ENCODE peak calls at places on chromosomes 11 and 22, in nine cellular contexts. One of them, this sample, is unnamed.
A peak's percentile ranks its signal among the peaks of the same experiment; 100 is the strongest.

GRCh38 chr11:130449996-130450419 is 1.6 kb downstream of the ADAMTS15 start:
- DNase-seq in hepatocyte: peak; percentile 85
- DNase-seq in GM23248: no peak
- DNase-seq in colonic mucosa: peak; percentile 86
- DNase-seq in OCI-LY7: no peak
- DNase-seq in H9: peak; percentile 94
- DNase-seq in spleen: no peak
- DNase-seq in cardiac muscle cell: peak; percentile 95
- DNase-seq in ovary: peak; percentile 48
- DNase-seq in this sample: no peak

GRCh38 chr11:69435161-69435990 is 46.1 kb upstream of the LINC01488 start:
- DNase-seq in hepatocyte: no peak
- DNase-seq in ovary: no peak
- DNase-seq in GM23248: no peak
- DNase-seq in cardiac muscle cell: no peak
- DNase-seq in H9: no peak
- DNase-seq in OCI-LY7: no peak
- DNase-seq in spleen: peak; percentile 53
- DNase-seq in colonic mucosa: no peak
- DNase-seq in this sample: no peak

GRCh38 chr11:19747634-19748280 is 35.1 kb downstream of the NAV2 start:
- DNase-seq in H9: no peak
- DNase-seq in colonic mucosa: no peak
- DNase-seq in spleen: no peak
- DNase-seq in cardiac muscle cell: no peak
- DNase-seq in ovary: no peak
- DNase-seq in OCI-LY7: no peak
- DNase-seq in GM23248: no peak
- DNase-seq in hepatocyte: no peak
- DNase-seq in this sample: no peak

GRCh38 chr22:40178417-40179409 is 988 bp downstream of the TNRC6B start:
- DNase-seq in H9: peak; percentile 37
- DNase-seq in hepatocyte: peak; percentile 54
- DNase-seq in GM23248: peak; percentile 71
- DNase-seq in cardiac muscle cell: peak; percentile 59
- DNase-seq in colonic mucosa: peak; percentile 71
- DNase-seq in ovary: no peak
- DNase-seq in spleen: peak; percentile 77
- DNase-seq in OCI-LY7: peak; percentile 70
- DNase-seq in this sample: peak; percentile 24

GRCh38 chr11:86758171-86758570 is 42.2 kb upstream of the PRSS23 start:
- DNase-seq in cardiac muscle cell: no peak
- DNase-seq in H9: no peak
- DNase-seq in GM23248: no peak
- DNase-seq in OCI-LY7: no peak
- DNase-seq in hepatocyte: no peak
- DNase-seq in ovary: no peak
- DNase-seq in spleen: no peak
- DNase-seq in colonic mucosa: no peak
- DNase-seq in this sample: no peak

GRCh38 chr11:82771781-82772180 is 38.1 kb upstream of the FAM181B start:
- DNase-seq in cardiac muscle cell: no peak
- DNase-seq in OCI-LY7: no peak
- DNase-seq in ovary: no peak
- DNase-seq in colonic mucosa: no peak
- DNase-seq in H9: no peak
- DNase-seq in spleen: no peak
- DNase-seq in GM23248: no peak
- DNase-seq in hepatocyte: no peak
- DNase-seq in this sample: no peak

GRCh38 chr11:16841984-16842383 is 103.5 kb downstream of the C11orf58 start:
- DNase-seq in spleen: no peak
- DNase-seq in cardiac muscle cell: no peak
- DNase-seq in H9: no peak
- DNase-seq in ovary: no peak
- DNase-seq in OCI-LY7: no peak
- DNase-seq in GM23248: no peak
- DNase-seq in hepatocyte: no peak
- DNase-seq in colonic mucosa: no peak
- DNase-seq in this sample: no peak

GRCh38 chr11:11620966-11621880 is 582 bp downstream of the GALNT18 start:
- DNase-seq in GM23248: peak; percentile 82
- DNase-seq in spleen: peak; percentile 82
- DNase-seq in OCI-LY7: no peak
- DNase-seq in H9: no peak
- DNase-seq in cardiac muscle cell: peak; percentile 32
- DNase-seq in hepatocyte: peak; percentile 61
- DNase-seq in ovary: peak; percentile 37
- DNase-seq in colonic mucosa: peak; percentile 27
- DNase-seq in this sample: no peak

GRCh38 chr11:111949519-111950426 is 12.6 kb downstream of the DIXDC1 start:
- DNase-seq in hepatocyte: no peak
- DNase-seq in GM23248: no peak
- DNase-seq in cardiac muscle cell: no peak
- DNase-seq in OCI-LY7: no peak
- DNase-seq in H9: no peak
- DNase-seq in ovary: no peak
- DNase-seq in colonic mucosa: no peak
- DNase-seq in spleen: no peak
- DNase-seq in this sample: no peak

GRCh38 chr11:111465400-111465799 is 46.8 kb downstream of the BTG4 start:
- DNase-seq in GM23248: peak; percentile 73
- DNase-seq in hepatocyte: no peak
- DNase-seq in spleen: no peak
- DNase-seq in ovary: no peak
- DNase-seq in OCI-LY7: no peak
- DNase-seq in H9: no peak
- DNase-seq in cardiac muscle cell: no peak
- DNase-seq in colonic mucosa: no peak
- DNase-seq in this sample: no peak

GRCh38 chr11:46338636-46338987 is 8.7 kb upstream of the DGKZ start:
- DNase-seq in OCI-LY7: no peak
- DNase-seq in ovary: no peak
- DNase-seq in cardiac muscle cell: no peak
- DNase-seq in GM23248: no peak
- DNase-seq in spleen: no peak
- DNase-seq in hepatocyte: no peak
- DNase-seq in colonic mucosa: no peak
- DNase-seq in H9: no peak
- DNase-seq in this sample: no peak

GRCh38 chr11:130480721-130481140 is 32.3 kb downstream of the ADAMTS15 start:
- DNase-seq in H9: no peak
- DNase-seq in ovary: no peak
- DNase-seq in OCI-LY7: no peak
- DNase-seq in spleen: no peak
- DNase-seq in colonic mucosa: no peak
- DNase-seq in hepatocyte: no peak
- DNase-seq in cardiac muscle cell: no peak
- DNase-seq in GM23248: peak; percentile 55
- DNase-seq in this sample: no peak

GRCh38 chr11:48001438-48002021 is 21.2 kb downstream of the PTPRJ start:
- DNase-seq in spleen: peak; percentile 83
- DNase-seq in colonic mucosa: no peak
- DNase-seq in hepatocyte: no peak
- DNase-seq in cardiac muscle cell: no peak
- DNase-seq in H9: no peak
- DNase-seq in ovary: no peak
- DNase-seq in GM23248: peak; percentile 73
- DNase-seq in OCI-LY7: peak; percentile 75
- DNase-seq in this sample: peak; percentile 97

GRCh38 chr11:48002565-48002964 is 22.2 kb downstream of the PTPRJ start:
- DNase-seq in GM23248: no peak
- DNase-seq in hepatocyte: no peak
- DNase-seq in H9: no peak
- DNase-seq in colonic mucosa: no peak
- DNase-seq in ovary: no peak
- DNase-seq in cardiac muscle cell: no peak
- DNase-seq in spleen: no peak
- DNase-seq in OCI-LY7: peak; percentile 58
- DNase-seq in this sample: no peak

GRCh38 chr11:47998345-47998732 is 18.0 kb downstream of the PTPRJ start:
- DNase-seq in H9: no peak
- DNase-seq in cardiac muscle cell: no peak
- DNase-seq in ovary: no peak
- DNase-seq in GM23248: no peak
- DNase-seq in OCI-LY7: no peak
- DNase-seq in spleen: no peak
- DNase-seq in colonic mucosa: no peak
- DNase-seq in hepatocyte: no peak
- DNase-seq in this sample: no peak

GRCh38 chr11:47998733-47999359 is 18.5 kb downstream of the PTPRJ start:
- DNase-seq in OCI-LY7: no peak
- DNase-seq in H9: no peak
- DNase-seq in colonic mucosa: peak; percentile 67
- DNase-seq in ovary: no peak
- DNase-seq in GM23248: no peak
- DNase-seq in hepatocyte: peak; percentile 81
- DNase-seq in spleen: peak; percentile 9
- DNase-seq in cardiac muscle cell: no peak
- DNase-seq in this sample: no peak

DNA sequence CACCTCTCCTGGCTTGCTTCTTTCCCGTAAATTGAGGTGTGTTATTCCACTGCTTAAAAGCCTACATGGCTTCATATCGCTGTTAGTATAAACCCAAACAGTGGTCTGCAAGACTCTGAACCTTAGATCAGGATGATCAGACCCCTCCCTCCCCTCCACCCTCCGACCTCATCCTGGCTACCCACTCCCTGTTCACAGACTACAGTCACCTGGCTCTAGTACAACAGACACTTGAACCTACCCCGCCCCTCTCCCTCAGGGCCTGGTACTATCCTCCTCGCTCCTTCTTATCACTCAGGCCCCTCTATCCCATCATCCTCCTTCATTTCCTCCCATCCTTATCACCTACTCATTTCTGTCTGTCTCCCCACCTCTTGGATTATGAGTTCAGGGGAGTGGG is 20.1 kb downstream of the PTPRJ start:
- DNase-seq in OCI-LY7: no peak
- DNase-seq in spleen: peak; percentile 38
- DNase-seq in cardiac muscle cell: no peak
- DNase-seq in hepatocyte: no peak
- DNase-seq in ovary: no peak
- DNase-seq in colonic mucosa: no peak
- DNase-seq in H9: no peak
- DNase-seq in GM23248: no peak
- DNase-seq in this sample: no peak
- H3K4me1 ChIP-seq in OCI-LY7: peaks cover 85% of the 10 kb centered on the region
- H3K4me1 ChIP-seq in spleen: peaks cover 100% of the 10 kb centered on the region
- H3K4me1 ChIP-seq in cardiac muscle cell: peaks cover 32% of the 10 kb centered on the region
- H3K4me1 ChIP-seq in hepatocyte: peaks cover 24% of the 10 kb centered on the region
- H3K4me1 ChIP-seq in ovary: no peaks in the 10 kb centered on the region
- H3K4me1 ChIP-seq in colonic mucosa: peaks cover 17% of the 10 kb centered on the region
- H3K4me1 ChIP-seq in H9: peaks cover 18% of the 10 kb centered on the region
- H3K4me1 ChIP-seq in GM23248: peaks cover 31% of the 10 kb centered on the region
- H3K4me1 ChIP-seq in this sample: peaks cover 87% of the 10 kb centered on the region

DNA sequence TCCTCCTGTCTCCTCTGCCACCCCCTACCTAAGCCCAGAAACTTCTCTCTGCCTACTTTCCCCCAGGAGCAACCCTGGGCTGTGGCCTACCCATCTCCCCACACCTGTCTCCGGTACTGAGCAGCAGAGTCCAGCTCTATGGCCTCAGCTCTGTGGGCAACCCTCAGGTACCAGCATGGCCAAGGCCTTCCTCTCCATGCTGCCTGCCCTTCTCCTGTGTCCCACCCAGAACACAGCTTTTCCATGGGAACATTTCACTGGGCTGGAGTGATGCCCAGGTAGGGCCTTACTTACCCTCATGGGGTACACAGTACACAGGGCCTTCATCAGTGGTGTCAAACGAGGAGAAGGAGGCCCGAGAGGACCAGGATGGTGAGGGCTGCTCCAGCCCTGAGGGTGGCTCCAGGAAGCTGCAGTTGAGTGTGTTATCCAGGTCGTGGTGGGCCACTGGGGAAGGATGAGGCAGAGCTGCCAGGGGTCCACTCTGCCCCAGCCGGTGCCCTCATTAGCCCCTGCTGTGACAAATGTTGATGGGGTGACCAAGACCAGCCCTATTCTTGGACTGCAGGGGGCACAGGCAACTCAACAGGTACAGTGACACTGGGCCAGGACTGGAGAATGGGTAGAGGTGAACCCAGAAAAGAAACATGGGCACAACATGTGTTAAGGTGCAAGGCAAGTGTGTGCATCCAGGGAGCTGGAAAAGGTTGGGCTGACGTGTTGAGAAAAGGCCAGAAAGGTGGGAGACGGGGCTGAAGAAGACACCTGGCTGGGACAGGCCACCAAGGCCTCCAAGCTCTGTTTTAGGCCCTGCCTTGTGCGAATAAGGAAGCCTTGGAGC is 10.3 kb downstream of the SCARF2 start:
- DNase-seq in GM23248: no peak
- DNase-seq in ovary: peak; percentile 11
- DNase-seq in H9: no peak
- DNase-seq in cardiac muscle cell: no peak
- DNase-seq in colonic mucosa: no peak
- DNase-seq in spleen: peak; percentile 69
- DNase-seq in hepatocyte: no peak
- DNase-seq in OCI-LY7: no peak
- DNase-seq in this sample: no peak
- H3K4me1 ChIP-seq in GM23248: peaks cover 13% of the 10 kb centered on the region
- H3K4me1 ChIP-seq in ovary: peaks cover 12% of the 10 kb centered on the region
- H3K4me1 ChIP-seq in H9: no peaks in the 10 kb centered on the region
- H3K4me1 ChIP-seq in cardiac muscle cell: peaks cover 7% of the 10 kb centered on the region
- H3K4me1 ChIP-seq in colonic mucosa: peaks cover 25% of the 10 kb centered on the region
- H3K4me1 ChIP-seq in spleen: peaks cover 78% of the 10 kb centered on the region
- H3K4me1 ChIP-seq in hepatocyte: peaks cover 39% of the 10 kb centered on the region
- H3K4me1 ChIP-seq in OCI-LY7: peaks cover 4% of the 10 kb centered on the region
- H3K4me1 ChIP-seq in this sample: peaks cover 37% of the 10 kb centered on the region

GRCh38 chr22:17772963-17773605 is 1.2 kb downstream of the BID start:
- DNase-seq in cardiac muscle cell: no peak
- DNase-seq in H9: no peak
- DNase-seq in GM23248: peak; percentile 52
- DNase-seq in ovary: no peak
- DNase-seq in spleen: peak; percentile 82
- DNase-seq in OCI-LY7: no peak
- DNase-seq in hepatocyte: peak; percentile 50
- DNase-seq in colonic mucosa: no peak
- DNase-seq in this sample: no peak
- H3K4me1 ChIP-seq in cardiac muscle cell: peaks cover 5% of the 10 kb centered on the region
- H3K4me1 ChIP-seq in H9: peaks cover 5% of the 10 kb centered on the region
- H3K4me1 ChIP-seq in GM23248: peaks cover 11% of the 10 kb centered on the region
- H3K4me1 ChIP-seq in ovary: peaks cover 5% of the 10 kb centered on the region
- H3K4me1 ChIP-seq in spleen: peaks cover 96% of the 10 kb centered on the region
- H3K4me1 ChIP-seq in OCI-LY7: peaks cover 50% of the 10 kb centered on the region
- H3K4me1 ChIP-seq in hepatocyte: peaks cover 11% of the 10 kb centered on the region
- H3K4me1 ChIP-seq in colonic mucosa: peaks cover 8% of the 10 kb centered on the region
- H3K4me1 ChIP-seq in this sample: peaks cover 68% of the 10 kb centered on the region

DNA sequence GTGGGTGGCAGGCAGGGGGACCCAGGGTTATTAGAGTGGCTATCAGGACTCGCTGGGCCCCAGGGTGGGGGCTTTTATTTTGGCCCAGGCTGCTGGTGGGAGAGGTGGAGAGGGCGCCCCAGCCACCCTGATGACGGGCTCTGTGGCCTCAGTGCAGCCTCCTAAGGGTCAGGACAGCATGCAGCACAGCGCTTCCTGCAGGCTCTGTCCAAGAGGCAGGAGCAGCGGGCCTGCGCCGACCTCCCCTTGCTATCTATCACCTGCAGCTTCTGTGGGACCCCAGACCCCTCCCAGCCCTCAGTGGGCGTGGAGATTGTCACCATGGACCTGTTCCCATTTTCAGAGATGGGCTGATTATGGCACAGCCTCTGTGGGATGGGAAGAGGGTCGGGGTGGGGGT is 54.3 kb upstream of the PPARA start:
- DNase-seq in GM23248: no peak
- DNase-seq in spleen: no peak
- DNase-seq in ovary: no peak
- DNase-seq in H9: no peak
- DNase-seq in hepatocyte: no peak
- DNase-seq in colonic mucosa: no peak
- DNase-seq in cardiac muscle cell: no peak
- DNase-seq in OCI-LY7: no peak
- DNase-seq in this sample: no peak
- H3K4me1 ChIP-seq in GM23248: peaks cover 51% of the 10 kb centered on the region
- H3K4me1 ChIP-seq in spleen: peaks cover 94% of the 10 kb centered on the region
- H3K4me1 ChIP-seq in ovary: peaks cover 52% of the 10 kb centered on the region
- H3K4me1 ChIP-seq in H9: no peaks in the 10 kb centered on the region
- H3K4me1 ChIP-seq in hepatocyte: no peaks in the 10 kb centered on the region
- H3K4me1 ChIP-seq in colonic mucosa: no peaks in the 10 kb centered on the region
- H3K4me1 ChIP-seq in cardiac muscle cell: no peaks in the 10 kb centered on the region
- H3K4me1 ChIP-seq in OCI-LY7: no peaks in the 10 kb centered on the region
- H3K4me1 ChIP-seq in this sample: no peaks in the 10 kb centered on the region